ENCODE peak calls at places on chromosomes 4 and X, in nine cellular contexts. One of them, this sample, is unnamed.

GRCh38 chr4:113049421-113050355 is at the start of gene ANK2:
- DNase-seq in activated CD8-positive, alpha-beta memory T cell treated with anti-CD3 and anti-CD28 coated beads for 24 hours: no peak
- DNase-seq in NCI-H510A: no peak
- DNase-seq in iris pigment epithelial cell: peak
- DNase-seq in CD8-positive, alpha-beta T cell: no peak
- DNase-seq in T-helper 2 cell: no peak
- DNase-seq in COR-L47: peak
- DNase-seq in astrocyte of the cerebellum: no peak
- DNase-seq in ELR: peak
- DNase-seq in this sample: no peak

GRCh38 chr4:57159866-57160265 is 49.7 kb upstream of the IGFBP7 start:
- DNase-seq in activated CD8-positive, alpha-beta memory T cell treated with anti-CD3 and anti-CD28 coated beads for 24 hours: no peak
- DNase-seq in NCI-H510A: no peak
- DNase-seq in iris pigment epithelial cell: no peak
- DNase-seq in CD8-positive, alpha-beta T cell: no peak
- DNase-seq in T-helper 2 cell: no peak
- DNase-seq in COR-L47: no peak
- DNase-seq in astrocyte of the cerebellum: no peak
- DNase-seq in ELR: no peak
- DNase-seq in this sample: no peak

GRCh38 chr4:130486186-130486585 is 1390.2 kb downstream of the C4orf33 start:
- DNase-seq in activated CD8-positive, alpha-beta memory T cell treated with anti-CD3 and anti-CD28 coated beads for 24 hours: no peak
- DNase-seq in NCI-H510A: no peak
- DNase-seq in iris pigment epithelial cell: peak
- DNase-seq in CD8-positive, alpha-beta T cell: no peak
- DNase-seq in T-helper 2 cell: no peak
- DNase-seq in COR-L47: no peak
- DNase-seq in astrocyte of the cerebellum: peak
- DNase-seq in ELR: peak
- DNase-seq in this sample: no peak

GRCh38 chr4:24434193-24434728 is 150.1 kb downstream of the DHX15 start:
- DNase-seq in activated CD8-positive, alpha-beta memory T cell treated with anti-CD3 and anti-CD28 coated beads for 24 hours: no peak
- DNase-seq in NCI-H510A: no peak
- DNase-seq in iris pigment epithelial cell: no peak
- DNase-seq in CD8-positive, alpha-beta T cell: no peak
- DNase-seq in T-helper 2 cell: no peak
- DNase-seq in COR-L47: no peak
- DNase-seq in astrocyte of the cerebellum: no peak
- DNase-seq in ELR: no peak
- DNase-seq in this sample: no peak

GRCh38 chr4:122602277-122603142 is 18.4 kb downstream of the IL21 start:
- DNase-seq in activated CD8-positive, alpha-beta memory T cell treated with anti-CD3 and anti-CD28 coated beads for 24 hours: no peak
- DNase-seq in NCI-H510A: no peak
- DNase-seq in iris pigment epithelial cell: peak
- DNase-seq in CD8-positive, alpha-beta T cell: no peak
- DNase-seq in T-helper 2 cell: no peak
- DNase-seq in COR-L47: peak
- DNase-seq in astrocyte of the cerebellum: peak
- DNase-seq in ELR: peak
- DNase-seq in this sample: no peak

GRCh38 chr4:44869985-44870384 is 143.6 kb upstream of the GNPDA2 start:
- DNase-seq in activated CD8-positive, alpha-beta memory T cell treated with anti-CD3 and anti-CD28 coated beads for 24 hours: no peak
- DNase-seq in NCI-H510A: no peak
- DNase-seq in iris pigment epithelial cell: no peak
- DNase-seq in CD8-positive, alpha-beta T cell: no peak
- DNase-seq in T-helper 2 cell: no peak
- DNase-seq in COR-L47: no peak
- DNase-seq in astrocyte of the cerebellum: no peak
- DNase-seq in ELR: no peak
- DNase-seq in this sample: no peak

GRCh38 chrX:150899191-150899757 is 806 bp upstream of the CD99L2 start:
- DNase-seq in activated CD8-positive, alpha-beta memory T cell treated with anti-CD3 and anti-CD28 coated beads for 24 hours: peak
- DNase-seq in NCI-H510A: peak
- DNase-seq in iris pigment epithelial cell: peak
- DNase-seq in CD8-positive, alpha-beta T cell: no peak
- DNase-seq in T-helper 2 cell: peak
- DNase-seq in COR-L47: no peak
- DNase-seq in astrocyte of the cerebellum: no peak
- DNase-seq in ELR: peak
- DNase-seq in this sample: no peak

GRCh38 chr4:81040175-81040659 is 9.7 kb downstream of the BMP3 start:
- DNase-seq in activated CD8-positive, alpha-beta memory T cell treated with anti-CD3 and anti-CD28 coated beads for 24 hours: no peak
- DNase-seq in NCI-H510A: no peak
- DNase-seq in iris pigment epithelial cell: peak
- DNase-seq in CD8-positive, alpha-beta T cell: no peak
- DNase-seq in T-helper 2 cell: no peak
- DNase-seq in COR-L47: no peak
- DNase-seq in astrocyte of the cerebellum: peak
- DNase-seq in ELR: peak
- DNase-seq in this sample: no peak

GRCh38 chr4:130393246-130394041 is 1297.5 kb downstream of the C4orf33 start:
- DNase-seq in activated CD8-positive, alpha-beta memory T cell treated with anti-CD3 and anti-CD28 coated beads for 24 hours: no peak
- DNase-seq in NCI-H510A: no peak
- DNase-seq in iris pigment epithelial cell: peak
- DNase-seq in CD8-positive, alpha-beta T cell: no peak
- DNase-seq in T-helper 2 cell: no peak
- DNase-seq in COR-L47: no peak
- DNase-seq in astrocyte of the cerebellum: peak
- DNase-seq in ELR: no peak
- DNase-seq in this sample: no peak

GRCh38 chr4:99437686-99438577 is 2.8 kb upstream of the ADH7 start:
- DNase-seq in activated CD8-positive, alpha-beta memory T cell treated with anti-CD3 and anti-CD28 coated beads for 24 hours: no peak
- DNase-seq in NCI-H510A: peak
- DNase-seq in iris pigment epithelial cell: no peak
- DNase-seq in CD8-positive, alpha-beta T cell: no peak
- DNase-seq in T-helper 2 cell: no peak
- DNase-seq in COR-L47: no peak
- DNase-seq in astrocyte of the cerebellum: no peak
- DNase-seq in ELR: no peak
- DNase-seq in this sample: no peak

GRCh38 chr4:46648088-46648744 is 258.3 kb upstream of the GABRA2 start:
- DNase-seq in activated CD8-positive, alpha-beta memory T cell treated with anti-CD3 and anti-CD28 coated beads for 24 hours: no peak
- DNase-seq in NCI-H510A: peak
- DNase-seq in iris pigment epithelial cell: peak
- DNase-seq in CD8-positive, alpha-beta T cell: no peak
- DNase-seq in T-helper 2 cell: no peak
- DNase-seq in COR-L47: peak
- DNase-seq in astrocyte of the cerebellum: peak
- DNase-seq in ELR: peak
- DNase-seq in this sample: peak

GRCh38 chr4:117996891-117997290 is 37.4 kb upstream of the NDST3 start:
- DNase-seq in activated CD8-positive, alpha-beta memory T cell treated with anti-CD3 and anti-CD28 coated beads for 24 hours: no peak
- DNase-seq in NCI-H510A: no peak
- DNase-seq in iris pigment epithelial cell: no peak
- DNase-seq in CD8-positive, alpha-beta T cell: no peak
- DNase-seq in T-helper 2 cell: no peak
- DNase-seq in COR-L47: no peak
- DNase-seq in astrocyte of the cerebellum: no peak
- DNase-seq in ELR: no peak
- DNase-seq in this sample: no peak

GRCh38 chr4:149830823-149831222 is 15.2 kb upstream of the IQCM start:
- DNase-seq in activated CD8-positive, alpha-beta memory T cell treated with anti-CD3 and anti-CD28 coated beads for 24 hours: no peak
- DNase-seq in NCI-H510A: no peak
- DNase-seq in iris pigment epithelial cell: no peak
- DNase-seq in CD8-positive, alpha-beta T cell: no peak
- DNase-seq in T-helper 2 cell: no peak
- DNase-seq in COR-L47: no peak
- DNase-seq in astrocyte of the cerebellum: no peak
- DNase-seq in ELR: peak
- DNase-seq in this sample: no peak

GRCh38 chr4:152990471-152991131 is 54.5 kb downstream of the FHDC1 start:
- DNase-seq in activated CD8-positive, alpha-beta memory T cell treated with anti-CD3 and anti-CD28 coated beads for 24 hours: no peak
- DNase-seq in NCI-H510A: no peak
- DNase-seq in iris pigment epithelial cell: no peak
- DNase-seq in CD8-positive, alpha-beta T cell: no peak
- DNase-seq in T-helper 2 cell: no peak
- DNase-seq in COR-L47: no peak
- DNase-seq in astrocyte of the cerebellum: no peak
- DNase-seq in ELR: no peak
- DNase-seq in this sample: no peak

GRCh38 chr4:123024710-123025109 is 102.3 kb upstream of the NUDT6 start:
- DNase-seq in activated CD8-positive, alpha-beta memory T cell treated with anti-CD3 and anti-CD28 coated beads for 24 hours: no peak
- DNase-seq in NCI-H510A: no peak
- DNase-seq in iris pigment epithelial cell: no peak
- DNase-seq in CD8-positive, alpha-beta T cell: no peak
- DNase-seq in T-helper 2 cell: no peak
- DNase-seq in COR-L47: no peak
- DNase-seq in astrocyte of the cerebellum: no peak
- DNase-seq in ELR: no peak
- DNase-seq in this sample: no peak

GRCh38 chrX:30317308-30317707 is 8.1 kb upstream of the NR0B1 start:
- DNase-seq in activated CD8-positive, alpha-beta memory T cell treated with anti-CD3 and anti-CD28 coated beads for 24 hours: no peak
- DNase-seq in NCI-H510A: no peak
- DNase-seq in iris pigment epithelial cell: no peak
- DNase-seq in CD8-positive, alpha-beta T cell: no peak
- DNase-seq in T-helper 2 cell: no peak
- DNase-seq in COR-L47: no peak
- DNase-seq in astrocyte of the cerebellum: no peak
- DNase-seq in ELR: no peak
- DNase-seq in this sample: no peak

GRCh38 chr4:180810581-180810980 is 1432.6 kb upstream of the TENM3 start:
- DNase-seq in activated CD8-positive, alpha-beta memory T cell treated with anti-CD3 and anti-CD28 coated beads for 24 hours: no peak
- DNase-seq in NCI-H510A: no peak
- DNase-seq in iris pigment epithelial cell: no peak
- DNase-seq in CD8-positive, alpha-beta T cell: no peak
- DNase-seq in T-helper 2 cell: no peak
- DNase-seq in COR-L47: no peak
- DNase-seq in astrocyte of the cerebellum: peak
- DNase-seq in ELR: no peak
- DNase-seq in this sample: no peak

GRCh38 chrX:84974803-84975202 is 28.9 kb upstream of the APOOL start:
- DNase-seq in activated CD8-positive, alpha-beta memory T cell treated with anti-CD3 and anti-CD28 coated beads for 24 hours: no peak
- DNase-seq in NCI-H510A: no peak
- DNase-seq in iris pigment epithelial cell: no peak
- DNase-seq in CD8-positive, alpha-beta T cell: no peak
- DNase-seq in T-helper 2 cell: no peak
- DNase-seq in COR-L47: no peak
- DNase-seq in astrocyte of the cerebellum: no peak
- DNase-seq in ELR: no peak
- DNase-seq in this sample: no peak

GRCh38 chrX:18424482-18425198 is 768 bp upstream of the CDKL5 start:
- DNase-seq in activated CD8-positive, alpha-beta memory T cell treated with anti-CD3 and anti-CD28 coated beads for 24 hours: peak
- DNase-seq in NCI-H510A: peak
- DNase-seq in iris pigment epithelial cell: peak
- DNase-seq in CD8-positive, alpha-beta T cell: no peak
- DNase-seq in T-helper 2 cell: no peak
- DNase-seq in COR-L47: no peak
- DNase-seq in astrocyte of the cerebellum: no peak
- DNase-seq in ELR: peak
- DNase-seq in this sample: no peak

GRCh38 chr4:51840791-51841190 is 2.2 kb upstream of the DCUN1D4 start:
- DNase-seq in activated CD8-positive, alpha-beta memory T cell treated with anti-CD3 and anti-CD28 coated beads for 24 hours: no peak
- DNase-seq in NCI-H510A: no peak
- DNase-seq in iris pigment epithelial cell: peak
- DNase-seq in CD8-positive, alpha-beta T cell: no peak
- DNase-seq in T-helper 2 cell: no peak
- DNase-seq in COR-L47: no peak
- DNase-seq in astrocyte of the cerebellum: no peak
- DNase-seq in ELR: peak
- DNase-seq in this sample: no peak

GRCh38 chr4:136687118-136687517 is 845.2 kb downstream of the PCDH18 start:
- DNase-seq in activated CD8-positive, alpha-beta memory T cell treated with anti-CD3 and anti-CD28 coated beads for 24 hours: no peak
- DNase-seq in NCI-H510A: no peak
- DNase-seq in iris pigment epithelial cell: peak
- DNase-seq in CD8-positive, alpha-beta T cell: no peak
- DNase-seq in T-helper 2 cell: no peak
- DNase-seq in COR-L47: no peak
- DNase-seq in astrocyte of the cerebellum: no peak
- DNase-seq in ELR: no peak
- DNase-seq in this sample: no peak

GRCh38 chr4:105896461-105896939 is 1.2 kb downstream of the NPNT start:
- DNase-seq in activated CD8-positive, alpha-beta memory T cell treated with anti-CD3 and anti-CD28 coated beads for 24 hours: no peak
- DNase-seq in NCI-H510A: no peak
- DNase-seq in iris pigment epithelial cell: no peak
- DNase-seq in CD8-positive, alpha-beta T cell: no peak
- DNase-seq in T-helper 2 cell: no peak
- DNase-seq in COR-L47: no peak
- DNase-seq in astrocyte of the cerebellum: no peak
- DNase-seq in ELR: no peak
- DNase-seq in this sample: no peak

GRCh38 chr4:6561173-6561516 is 13.8 kb upstream of the MAN2B2 start:
- DNase-seq in activated CD8-positive, alpha-beta memory T cell treated with anti-CD3 and anti-CD28 coated beads for 24 hours: no peak
- DNase-seq in NCI-H510A: no peak
- DNase-seq in iris pigment epithelial cell: peak
- DNase-seq in CD8-positive, alpha-beta T cell: no peak
- DNase-seq in T-helper 2 cell: no peak
- DNase-seq in COR-L47: no peak
- DNase-seq in astrocyte of the cerebellum: no peak
- DNase-seq in ELR: peak
- DNase-seq in this sample: no peak

GRCh38 chr4:188714907-188715306 is 575.7 kb downstream of the TRIML1 start:
- DNase-seq in activated CD8-positive, alpha-beta memory T cell treated with anti-CD3 and anti-CD28 coated beads for 24 hours: no peak
- DNase-seq in NCI-H510A: no peak
- DNase-seq in iris pigment epithelial cell: peak
- DNase-seq in CD8-positive, alpha-beta T cell: no peak
- DNase-seq in T-helper 2 cell: no peak
- DNase-seq in COR-L47: no peak
- DNase-seq in astrocyte of the cerebellum: peak
- DNase-seq in ELR: peak
- DNase-seq in this sample: no peak

GRCh38 chr4:183398298-183399129 is 45.9 kb upstream of the CDKN2AIP start:
- DNase-seq in activated CD8-positive, alpha-beta memory T cell treated with anti-CD3 and anti-CD28 coated beads for 24 hours: peak
- DNase-seq in NCI-H510A: peak
- DNase-seq in iris pigment epithelial cell: peak
- DNase-seq in CD8-positive, alpha-beta T cell: peak
- DNase-seq in T-helper 2 cell: peak
- DNase-seq in COR-L47: peak
- DNase-seq in astrocyte of the cerebellum: peak
- DNase-seq in ELR: peak
- DNase-seq in this sample: no peak

GRCh38 chrX:21885568-21885967 is 29.8 kb downstream of the YY2 start:
- DNase-seq in activated CD8-positive, alpha-beta memory T cell treated with anti-CD3 and anti-CD28 coated beads for 24 hours: no peak
- DNase-seq in NCI-H510A: no peak
- DNase-seq in iris pigment epithelial cell: peak
- DNase-seq in CD8-positive, alpha-beta T cell: no peak
- DNase-seq in T-helper 2 cell: no peak
- DNase-seq in COR-L47: no peak
- DNase-seq in astrocyte of the cerebellum: peak
- DNase-seq in ELR: no peak
- DNase-seq in this sample: no peak